ENCODE peak calls at places on chromosomes 4 and X, in five cellular contexts. N is globus pallidus; C is mesendoderm; G is T-cell; M is effector memory CD4-positive, alpha-beta T cell. T is an unnamed sample.

GRCh38 chr4:87058272-87059073 is 123.7 kb downstream of the AFF1 start:
- DNase-seq in G (no peak), C (peak), M (no peak), N (peak), T (peak)

GRCh38 chr4:71210831-71211230 is 128.0 kb upstream of the SLC4A4 start:
- DNase-seq in G (no peak), M (no peak), N (no peak), C (no peak), T (no peak)

GRCh38 chr4:86640469-86640868 is 46.4 kb downstream of the PTPN13 start:
- DNase-seq in M (no peak), C (no peak), G (no peak), N (no peak), T (no peak)

GRCh38 chr4:92060333-92060732 is 243.4 kb upstream of the GRID2 start:
- DNase-seq in G (no peak), C (peak), N (no peak), M (no peak), T (no peak)

GRCh38 chr4:76896731-76897521 is 1.0 kb downstream of the SOWAHB start:
- DNase-seq in G (no peak), N (no peak), M (no peak), C (peak), T (peak)

GRCh38 chr4:7304436-7304835 is 112.1 kb downstream of the SORCS2 start:
- DNase-seq in G (no peak), N (no peak), M (no peak), C (no peak), T (no peak)

GRCh38 chr4:7526929-7527535 is 92.3 kb upstream of the PSAPL1 start:
- DNase-seq in N (no peak), C (no peak), G (no peak), M (no peak), T (no peak)

GRCh38 chr4:165293061-165293460 is 34.4 kb upstream of the MSMO1 start:
- DNase-seq in M (no peak), G (no peak), C (peak), N (no peak), T (no peak)

GRCh38 chr4:87019898-87020297 is 85.1 kb downstream of the AFF1 start:
- DNase-seq in C (no peak), N (no peak), G (no peak), M (no peak), T (no peak)

GRCh38 chr4:94226763-94227162 is 19.1 kb downstream of the SMARCAD1 start:
- DNase-seq in C (no peak), G (no peak), N (no peak), M (no peak), T (no peak)

GRCh38 chr4:173519130-173520101 is 10.6 kb downstream of the HAND2 start:
- DNase-seq in G (no peak), M (no peak), N (no peak), C (no peak), T (no peak)

GRCh38 chr4:1974836-1975235 is 33.9 kb downstream of the NELFA start:
- DNase-seq in C (no peak), N (no peak), G (no peak), M (no peak), T (no peak)

GRCh38 chr4:141636077-141636770 is at the start of gene IL15:
- DNase-seq in M (peak), C (peak), N (peak), G (peak), T (peak)

GRCh38 chrX:19194285-19195242 is 72.3 kb upstream of the ADGRG2 start:
- DNase-seq in G (no peak), M (no peak), C (no peak), N (no peak), T (no peak)

GRCh38 chrX:19888419-19888879 is 1.0 kb upstream of the SH3KBP1 start:
- DNase-seq in C (peak), N (peak), M (peak), G (no peak), T (no peak)

GRCh38 chr4:171203425-171203824 is 609.8 kb upstream of the GALNTL6 start:
- DNase-seq in N (no peak), M (no peak), G (no peak), C (peak), T (peak)

GRCh38 chr4:144338834-144339233 is 198.3 kb upstream of the GYPA start:
- DNase-seq in M (no peak), C (peak), G (no peak), N (no peak), T (peak)

GRCh38 chrX:97123001-97123400 is 239.3 kb downstream of the RPA4 start:
- DNase-seq in G (no peak), M (no peak), N (no peak), C (no peak), T (no peak)

GRCh38 chr4:184529283-184529682 is 54.9 kb upstream of the IRF2 start:
- DNase-seq in G (no peak), M (no peak), N (peak), C (peak), T (peak)

GRCh38 chr4:168509786-168510185 is 12.9 kb downstream of the PALLD start:
- DNase-seq in M (peak), G (no peak), N (no peak), C (no peak), T (no peak)

GRCh38 chr4:123892997-123893745 is 496.6 kb downstream of the SPRY1 start:
- DNase-seq in C (peak), G (no peak), N (no peak), M (no peak), T (no peak)

GRCh38 chrX:63349307-63349706 is 1.8 kb downstream of the SPIN4 start:
- DNase-seq in G (no peak), C (peak), N (peak), M (no peak), T (no peak)

GRCh38 chrX:68895339-68896250 is 66.8 kb downstream of the EFNB1 start:
- DNase-seq in N (peak), C (peak), G (no peak), M (no peak), T (no peak)

GRCh38 chr4:147034372-147034771 is 88.7 kb upstream of the TTC29 start:
- DNase-seq in N (no peak), G (no peak), M (no peak), C (no peak), T (no peak)

GRCh38 chr4:72553540-72553939 is 15.5 kb downstream of the ADAMTS3 start:
- DNase-seq in G (no peak), C (peak), N (no peak), M (no peak), T (no peak)